ENCODE peak calls at places on chromosomes 13 and 19, in eight cellular contexts. One of them, this sample, is unnamed.

GRCh38 chr13:38954291-38954690 is 36.3 kb downstream of the STOML3 start:
- DNase-seq in stomach: no peak
- DNase-seq in neural crest cell: no peak
- DNase-seq in lower leg skin: no peak
- DNase-seq in tibial artery: no peak
- DNase-seq in stimulated activated CD8-positive, alpha-beta memory T cell treated with anti-CD3 and anti-CD28 coated beads, Interleukin-15, amount 100 ng/mL, for 24 hours: no peak
- DNase-seq in mesendoderm: no peak
- DNase-seq in fibroblast of the conjunctiva: no peak
- DNase-seq in this sample: no peak

GRCh38 chr13:46124967-46125933 is 20.4 kb upstream of the CPB2 start:
- DNase-seq in neural crest cell: no peak
- DNase-seq in stomach: no peak
- DNase-seq in stimulated activated CD8-positive, alpha-beta memory T cell treated with anti-CD3 and anti-CD28 coated beads, Interleukin-15, amount 100 ng/mL, for 24 hours: no peak
- DNase-seq in tibial artery: no peak
- DNase-seq in fibroblast of the conjunctiva: no peak
- DNase-seq in lower leg skin: no peak
- DNase-seq in mesendoderm: no peak
- DNase-seq in this sample: no peak

GRCh38 chr13:84088996-84089395 is 206.7 kb upstream of the SLITRK1 start:
- DNase-seq in stomach: no peak
- DNase-seq in neural crest cell: no peak
- DNase-seq in fibroblast of the conjunctiva: no peak
- DNase-seq in lower leg skin: no peak
- DNase-seq in tibial artery: no peak
- DNase-seq in stimulated activated CD8-positive, alpha-beta memory T cell treated with anti-CD3 and anti-CD28 coated beads, Interleukin-15, amount 100 ng/mL, for 24 hours: no peak
- DNase-seq in mesendoderm: no peak
- DNase-seq in this sample: no peak

GRCh38 chr13:41682001-41682400 is 224.7 kb downstream of the RGCC start:
- DNase-seq in neural crest cell: no peak
- DNase-seq in fibroblast of the conjunctiva: no peak
- DNase-seq in stomach: no peak
- DNase-seq in stimulated activated CD8-positive, alpha-beta memory T cell treated with anti-CD3 and anti-CD28 coated beads, Interleukin-15, amount 100 ng/mL, for 24 hours: no peak
- DNase-seq in mesendoderm: no peak
- DNase-seq in lower leg skin: no peak
- DNase-seq in tibial artery: no peak
- DNase-seq in this sample: no peak

GRCh38 chr13:67230774-67231480 is 791 bp upstream of the PCDH9 start:
- DNase-seq in lower leg skin: peak; percentile 89
- DNase-seq in stimulated activated CD8-positive, alpha-beta memory T cell treated with anti-CD3 and anti-CD28 coated beads, Interleukin-15, amount 100 ng/mL, for 24 hours: no peak
- DNase-seq in fibroblast of the conjunctiva: peak; percentile 23
- DNase-seq in mesendoderm: peak; percentile 73
- DNase-seq in tibial artery: peak; percentile 38
- DNase-seq in stomach: peak; percentile 67
- DNase-seq in neural crest cell: peak; percentile 55
- DNase-seq in this sample: no peak

GRCh38 chr19:48750771-48751504 is 1.5 kb downstream of the FUT1 start:
- DNase-seq in stimulated activated CD8-positive, alpha-beta memory T cell treated with anti-CD3 and anti-CD28 coated beads, Interleukin-15, amount 100 ng/mL, for 24 hours: no peak
- DNase-seq in stomach: peak; percentile 58
- DNase-seq in neural crest cell: no peak
- DNase-seq in fibroblast of the conjunctiva: no peak
- DNase-seq in lower leg skin: no peak
- DNase-seq in mesendoderm: no peak
- DNase-seq in tibial artery: no peak
- DNase-seq in this sample: no peak

GRCh38 chr13:39597828-39598227 is 5.2 kb downstream of the LHFPL6 start:
- DNase-seq in fibroblast of the conjunctiva: peak; percentile 56
- DNase-seq in stimulated activated CD8-positive, alpha-beta memory T cell treated with anti-CD3 and anti-CD28 coated beads, Interleukin-15, amount 100 ng/mL, for 24 hours: no peak
- DNase-seq in lower leg skin: no peak
- DNase-seq in mesendoderm: no peak
- DNase-seq in tibial artery: no peak
- DNase-seq in stomach: no peak
- DNase-seq in neural crest cell: no peak
- DNase-seq in this sample: no peak

GRCh38 chr13:75550159-75550567 is 572 bp downstream of the UCHL3 start:
- DNase-seq in stimulated activated CD8-positive, alpha-beta memory T cell treated with anti-CD3 and anti-CD28 coated beads, Interleukin-15, amount 100 ng/mL, for 24 hours: no peak
- DNase-seq in fibroblast of the conjunctiva: peak; percentile 41
- DNase-seq in stomach: no peak
- DNase-seq in mesendoderm: peak; percentile 40
- DNase-seq in lower leg skin: no peak
- DNase-seq in tibial artery: no peak
- DNase-seq in neural crest cell: no peak
- DNase-seq in this sample: peak; percentile 40